ENCODE peak calls at places on chromosomes 13 and 19, in five cellular contexts. L, I, R, V and A are unnamed samples.

GRCh38 chr19:7562646-7563393 is 27.3 kb downstream of the PNPLA6 start:
- DNase-seq in L (no peak), V (no peak), R (no peak), I (peak; percentile 58), A (no peak)

GRCh38 chr13:60210510-60211065 is 46.9 kb upstream of the DIAPH3 start:
- DNase-seq in R (no peak), V (no peak), L (no peak), I (no peak), A (no peak)

GRCh38 chr19:55287361-55288079 is 3.7 kb downstream of the BRSK1 start:
- DNase-seq in V (no peak), L (no peak), R (no peak), I (no peak), A (no peak)

GRCh38 chr13:63901630-63902029 is 2486.0 kb upstream of the PCDH20 start:
- DNase-seq in V (no peak), L (no peak), I (no peak), R (no peak), A (no peak)

GRCh38 chr19:38898788-38899446 is 501 bp downstream of the SIRT2 start:
- DNase-seq in R (no peak), V (no peak), I (peak; percentile 14), L (no peak), A (peak; percentile 24)

GRCh38 chr19:46392252-46392801 is 21.0 kb downstream of the CCDC8 start:
- DNase-seq in L (no peak), I (no peak), V (no peak), R (peak; percentile 71), A (peak; percentile 75)

GRCh38 chr13:29284726-29285125 is 310.8 kb downstream of the SLC7A1 start:
- DNase-seq in I (no peak), V (no peak), R (no peak), L (no peak), A (no peak)

GRCh38 chr13:105445793-105446192 is 1089.7 kb downstream of the EFNB2 start:
- DNase-seq in R (no peak), V (no peak), I (no peak), L (no peak), A (no peak)

GRCh38 chr13:106143392-106143791 is 392.1 kb downstream of the EFNB2 start:
- DNase-seq in R (no peak), L (no peak), V (peak; percentile 73), I (peak; percentile 65), A (no peak)

GRCh38 chr13:104525467-104525866 is 1459.2 kb upstream of the SLC10A2 start:
- DNase-seq in L (no peak), I (no peak), R (no peak), V (no peak), A (no peak)

GRCh38 chr13:59360108-59360507 is 803.6 kb downstream of the DIAPH3 start:
- DNase-seq in I (no peak), V (no peak), R (no peak), L (no peak), A (peak; percentile 57)

GRCh38 chr13:103195762-103196161 is 129.5 kb upstream of the SLC10A2 start:
- DNase-seq in I (peak; percentile 54), R (no peak), L (no peak), V (no peak), A (no peak)

GRCh38 chr19:41206926-41207750 is 11.9 kb upstream of the AXL start:
- DNase-seq in R (peak; percentile 97), I (no peak), V (no peak), L (peak; percentile 90), A (no peak)

GRCh38 chr13:47298506-47298905 is 401.7 kb upstream of the HTR2A start:
- DNase-seq in R (no peak), I (peak; percentile 55), L (no peak), V (no peak), A (peak; percentile 14)

GRCh38 chr19:13396256-13397080 is 109.8 kb downstream of the CACNA1A start:
- DNase-seq in I (peak; percentile 54), L (no peak), R (peak; percentile 73), V (no peak), A (peak; percentile 85)
- H3K4me3 ChIP-seq in I (no peak overlapping the region), L (no peak overlapping the region), R (no peak overlapping the region), V (no peak overlapping the region), A (no peak overlapping the region)

DNA sequence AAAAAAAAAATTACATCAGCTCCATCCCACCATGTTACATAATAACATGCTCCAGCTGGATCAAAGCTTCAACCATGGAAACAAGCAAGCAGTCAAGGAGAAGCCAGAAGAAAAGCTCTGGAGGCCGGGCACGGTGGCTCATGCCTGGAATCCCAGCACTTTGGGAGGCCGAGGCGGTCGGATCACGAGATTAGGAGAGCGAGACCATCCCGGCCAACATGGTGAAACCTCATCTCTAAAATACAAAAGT is 7.8 kb downstream of the UBXN6 start:
- DNase-seq in V (no peak), I (no peak), L (no peak), R (no peak), A (no peak)
- TF ChIP-seq CTCF in V (no peak), I (no peak), L (no peak), R (no peak), A (no peak)

GRCh38 chr13:99067160-99067985 is 89.5 kb upstream of the DOCK9 start:
- DNase-seq in I (peak; percentile 87), V (no peak), R (no peak), L (no peak), A (peak; percentile 53)
- H3K4me3 ChIP-seq in I (no peak overlapping the region), V (no peak overlapping the region), R (no peak overlapping the region), L (no peak overlapping the region), A (no peak overlapping the region)

DNA sequence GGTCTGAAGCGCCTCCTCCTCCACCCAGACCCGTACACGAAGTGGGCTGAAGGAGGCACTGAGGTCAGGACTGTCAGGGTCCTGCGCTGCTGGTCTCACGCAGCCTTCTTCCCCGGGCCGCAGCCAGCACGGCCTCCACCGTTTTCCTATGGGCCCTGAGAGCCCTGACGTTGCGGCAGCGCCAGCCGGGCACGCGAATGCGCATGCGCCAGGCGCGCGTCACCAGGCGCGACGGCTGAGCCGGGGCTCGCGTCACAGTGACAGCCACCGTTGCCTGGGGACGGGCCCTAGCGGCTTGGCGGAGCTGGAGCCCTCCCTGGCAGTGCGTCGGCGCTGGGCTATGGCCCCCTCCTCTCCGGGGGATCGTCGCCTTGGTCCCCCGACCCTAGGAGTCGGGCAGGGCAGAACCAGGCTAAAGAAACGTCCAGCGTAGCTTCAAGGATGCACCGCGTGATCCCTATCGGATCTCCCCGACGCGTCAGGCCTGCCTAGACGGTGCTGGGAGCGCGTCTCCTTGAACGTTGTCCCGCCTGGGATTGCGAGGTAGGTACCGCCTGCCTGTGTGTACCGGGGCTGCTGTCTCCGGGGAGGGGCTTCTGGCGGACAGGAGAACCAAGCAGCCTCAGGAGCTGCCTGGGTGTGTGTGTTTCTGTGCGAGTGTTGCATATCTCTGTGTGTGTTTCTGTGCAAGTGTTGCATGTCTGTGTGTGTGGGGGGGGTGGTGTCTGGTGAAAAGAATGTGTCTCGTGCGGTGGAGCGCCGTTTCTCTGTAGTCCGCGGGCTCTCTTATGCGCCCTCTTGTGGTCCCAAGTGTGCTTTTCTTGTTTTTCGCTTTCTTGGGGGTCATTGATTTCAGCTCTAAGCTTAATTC is 43.2 kb downstream of the ZNF571 start:
- DNase-seq in V (peak; percentile 9), L (no peak), R (no peak), I (no peak), A (peak; percentile 81)
- TF ChIP-seq CTCF in V (peak; percentile 35), L (no peak), R (no peak), I (no peak), A (peak; percentile 54)

GRCh38 chr13:67227131-67227983 is 2.8 kb downstream of the PCDH9 start:
- DNase-seq in R (no peak), L (no peak), I (no peak), V (no peak), A (no peak)
- H3K4me3 ChIP-seq in R (no peak overlapping the region), L (no peak overlapping the region), I (no peak overlapping the region), V (no peak overlapping the region), A (peak overlapping the region; percentile 78)

GRCh38 chr19:42246143-42246868 is 3.9 kb upstream of the GSK3A start:
- DNase-seq in L (peak; percentile 90), R (peak; percentile 91), V (peak; percentile 48), I (peak; percentile 63), A (peak; percentile 80)
- TF ChIP-seq CTCF in L (peak; percentile 62), R (peak; percentile 71), V (peak; percentile 74), I (peak; percentile 60), A (peak; percentile 76)

DNA sequence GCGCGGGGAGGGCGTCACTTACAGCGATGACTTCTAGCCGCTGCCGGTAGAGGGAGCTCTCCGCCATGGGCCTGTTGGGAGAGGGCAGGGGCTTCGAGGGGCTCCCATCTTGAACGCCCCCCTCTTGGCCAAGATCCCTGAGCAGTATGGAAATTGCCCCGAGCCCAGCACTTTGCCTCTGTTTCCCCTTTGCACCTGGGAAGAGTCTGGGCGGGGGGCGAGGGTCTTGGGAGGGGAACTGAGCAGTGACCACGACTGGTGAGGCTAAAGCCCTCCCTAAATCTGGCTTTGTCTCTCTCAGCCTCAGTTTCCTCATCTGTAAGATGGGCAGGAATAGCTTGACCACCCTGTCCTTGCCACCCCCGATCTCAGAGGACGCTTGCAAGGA is 2.8 kb downstream of the PALM3 start:
- DNase-seq in R (no peak), I (no peak), V (no peak), L (no peak), A (no peak)
- H3K4me3 ChIP-seq in R (no peak overlapping the region), I (no peak overlapping the region), V (no peak overlapping the region), L (no peak overlapping the region), A (no peak overlapping the region)

GRCh38 chr19:17784201-17785008 is 10.5 kb upstream of the B3GNT3 start:
- DNase-seq in R (peak; percentile 71), I (peak; percentile 71), L (no peak), V (peak; percentile 11), A (peak; percentile 72)
- TF ChIP-seq CTCF in R (peak; percentile 75), I (peak; percentile 85), L (peak; percentile 67), V (peak; percentile 86), A (peak; percentile 87)

GRCh38 chr13:99433543-99434075 is 67.7 kb upstream of the TM9SF2 start:
- DNase-seq in V (no peak), R (no peak), L (no peak), I (no peak), A (no peak)
- H3K4me3 ChIP-seq in V (no peak overlapping the region), R (no peak overlapping the region), L (no peak overlapping the region), I (no peak overlapping the region), A (no peak overlapping the region)